ENCODE peak calls at places on chromosomes 5 and 9, in eight cellular contexts. One of them, this sample, is unnamed.

GRCh38 chr5:145587308-145588071 is 247.7 kb downstream of the PRELID2 start:
- DNase-seq in Panc1: peak; percentile 2
- DNase-seq in tibial artery: no peak
- DNase-seq in AG10803: peak; percentile 84
- DNase-seq in pancreas: peak; percentile 38
- DNase-seq in breast epithelium: no peak
- DNase-seq in BJ: peak; percentile 66
- DNase-seq in foreskin fibroblast: peak; percentile 85
- DNase-seq in this sample: no peak

GRCh38 chr5:98217138-98217537 is 556.3 kb upstream of the RGMB start:
- DNase-seq in Panc1: no peak
- DNase-seq in tibial artery: no peak
- DNase-seq in AG10803: no peak
- DNase-seq in pancreas: no peak
- DNase-seq in breast epithelium: no peak
- DNase-seq in BJ: no peak
- DNase-seq in foreskin fibroblast: peak; percentile 16
- DNase-seq in this sample: no peak

GRCh38 chr5:99034336-99034735 is 105.5 kb upstream of the CHD1 start:
- DNase-seq in Panc1: no peak
- DNase-seq in tibial artery: no peak
- DNase-seq in AG10803: no peak
- DNase-seq in pancreas: no peak
- DNase-seq in breast epithelium: no peak
- DNase-seq in BJ: no peak
- DNase-seq in foreskin fibroblast: peak; percentile 43
- DNase-seq in this sample: no peak

GRCh38 chr5:96080557-96080956 is 118.9 kb upstream of the ELL2 start:
- DNase-seq in Panc1: no peak
- DNase-seq in tibial artery: no peak
- DNase-seq in AG10803: peak; percentile 45
- DNase-seq in pancreas: no peak
- DNase-seq in breast epithelium: no peak
- DNase-seq in BJ: peak; percentile 26
- DNase-seq in foreskin fibroblast: peak; percentile 86
- DNase-seq in this sample: no peak

GRCh38 chr5:149497357-149497756 is 53.9 kb downstream of the CSNK1A1 start:
- DNase-seq in Panc1: no peak
- DNase-seq in tibial artery: no peak
- DNase-seq in AG10803: peak; percentile 96
- DNase-seq in pancreas: no peak
- DNase-seq in breast epithelium: no peak
- DNase-seq in BJ: peak; percentile 86
- DNase-seq in foreskin fibroblast: peak; percentile 79
- DNase-seq in this sample: no peak

GRCh38 chr9:38311382-38312270 is 80.9 kb upstream of the ALDH1B1 start:
- DNase-seq in Panc1: no peak
- DNase-seq in tibial artery: peak; percentile 77
- DNase-seq in AG10803: no peak
- DNase-seq in pancreas: no peak
- DNase-seq in breast epithelium: no peak
- DNase-seq in BJ: no peak
- DNase-seq in foreskin fibroblast: no peak
- DNase-seq in this sample: no peak

GRCh38 chr9:116985636-116986414 is 298.7 kb downstream of the TRIM32 start:
- DNase-seq in Panc1: no peak
- DNase-seq in tibial artery: no peak
- DNase-seq in AG10803: no peak
- DNase-seq in pancreas: no peak
- DNase-seq in breast epithelium: no peak
- DNase-seq in BJ: no peak
- DNase-seq in foreskin fibroblast: no peak
- DNase-seq in this sample: no peak

GRCh38 chr9:129481824-129482511 is 138.9 kb downstream of the C9orf50 start:
- DNase-seq in Panc1: no peak
- DNase-seq in tibial artery: peak; percentile 79
- DNase-seq in AG10803: peak; percentile 59
- DNase-seq in pancreas: peak; percentile 49
- DNase-seq in breast epithelium: no peak
- DNase-seq in BJ: no peak
- DNase-seq in foreskin fibroblast: peak; percentile 70
- DNase-seq in this sample: no peak

GRCh38 chr9:34392511-34392910 is 15.8 kb upstream of the MYORG start:
- DNase-seq in Panc1: no peak
- DNase-seq in tibial artery: no peak
- DNase-seq in AG10803: no peak
- DNase-seq in pancreas: no peak
- DNase-seq in breast epithelium: no peak
- DNase-seq in BJ: no peak
- DNase-seq in foreskin fibroblast: no peak
- DNase-seq in this sample: no peak

GRCh38 chr5:96752341-96753016 is 55.3 kb downstream of the ERAP1 start:
- DNase-seq in Panc1: peak; percentile 36
- DNase-seq in tibial artery: no peak
- DNase-seq in AG10803: peak; percentile 61
- DNase-seq in pancreas: peak; percentile 22
- DNase-seq in breast epithelium: no peak
- DNase-seq in BJ: peak; percentile 13
- DNase-seq in foreskin fibroblast: peak; percentile 73
- DNase-seq in this sample: peak; percentile 71

GRCh38 chr5:180791611-180792213 is 10.9 kb downstream of the MGAT1 start:
- DNase-seq in Panc1: no peak
- DNase-seq in tibial artery: no peak
- DNase-seq in AG10803: no peak
- DNase-seq in pancreas: no peak
- DNase-seq in breast epithelium: no peak
- DNase-seq in BJ: no peak
- DNase-seq in foreskin fibroblast: no peak
- DNase-seq in this sample: no peak

GRCh38 chr5:137753227-137753985 is 757 bp downstream of the HNRNPA0 start:
- DNase-seq in Panc1: no peak
- DNase-seq in tibial artery: peak; percentile 85
- DNase-seq in AG10803: no peak
- DNase-seq in pancreas: peak; percentile 47
- DNase-seq in breast epithelium: no peak
- DNase-seq in BJ: no peak
- DNase-seq in foreskin fibroblast: peak; percentile 33
- DNase-seq in this sample: peak; percentile 45

GRCh38 chr5:38069360-38069759 is 189.0 kb upstream of the EGFLAM start:
- DNase-seq in Panc1: no peak
- DNase-seq in tibial artery: no peak
- DNase-seq in AG10803: no peak
- DNase-seq in pancreas: peak; percentile 19
- DNase-seq in breast epithelium: no peak
- DNase-seq in BJ: no peak
- DNase-seq in foreskin fibroblast: peak; percentile 2
- DNase-seq in this sample: no peak
- H3K4me3 ChIP-seq in Panc1: no peak overlapping the region
- H3K4me3 ChIP-seq in tibial artery: no peak overlapping the region
- H3K4me3 ChIP-seq in AG10803: no peak overlapping the region
- H3K4me3 ChIP-seq in pancreas: no peak overlapping the region
- H3K4me3 ChIP-seq in breast epithelium: no peak overlapping the region
- H3K4me3 ChIP-seq in BJ: no peak overlapping the region
- H3K4me3 ChIP-seq in foreskin fibroblast: no peak overlapping the region
- H3K4me3 ChIP-seq in this sample: no peak overlapping the region

GRCh38 chr5:41637869-41638268 is 127.5 kb upstream of the PLCXD3 start:
- DNase-seq in Panc1: no peak
- DNase-seq in tibial artery: no peak
- DNase-seq in AG10803: no peak
- DNase-seq in pancreas: no peak
- DNase-seq in breast epithelium: no peak
- DNase-seq in BJ: no peak
- DNase-seq in foreskin fibroblast: peak; percentile 4
- DNase-seq in this sample: peak; percentile 2
- TF ChIP-seq CTCF in Panc1: peak; percentile 48
- TF ChIP-seq CTCF in tibial artery: no peak
- TF ChIP-seq CTCF in AG10803: peak; percentile 41
- TF ChIP-seq CTCF in pancreas: no peak
- TF ChIP-seq CTCF in breast epithelium: no peak
- TF ChIP-seq CTCF in BJ: peak; percentile 37
- TF ChIP-seq CTCF in foreskin fibroblast: peak; percentile 29
- TF ChIP-seq CTCF in this sample: peak; percentile 11

GRCh38 chr9:13568446-13568845 is 289.0 kb upstream of the MPDZ start:
- DNase-seq in Panc1: no peak
- DNase-seq in tibial artery: no peak
- DNase-seq in AG10803: no peak
- DNase-seq in pancreas: no peak
- DNase-seq in breast epithelium: no peak
- DNase-seq in BJ: no peak
- DNase-seq in foreskin fibroblast: peak; percentile 54
- DNase-seq in this sample: no peak
- H3K4me3 ChIP-seq in Panc1: peak overlapping the region; percentile 41
- H3K4me3 ChIP-seq in tibial artery: peak overlapping the region; percentile 39
- H3K4me3 ChIP-seq in AG10803: peak overlapping the region; percentile 43
- H3K4me3 ChIP-seq in pancreas: peak overlapping the region; percentile 23
- H3K4me3 ChIP-seq in breast epithelium: peak overlapping the region; percentile 16
- H3K4me3 ChIP-seq in BJ: no peak overlapping the region
- H3K4me3 ChIP-seq in foreskin fibroblast: peak overlapping the region; percentile 43
- H3K4me3 ChIP-seq in this sample: no peak overlapping the region

DNA sequence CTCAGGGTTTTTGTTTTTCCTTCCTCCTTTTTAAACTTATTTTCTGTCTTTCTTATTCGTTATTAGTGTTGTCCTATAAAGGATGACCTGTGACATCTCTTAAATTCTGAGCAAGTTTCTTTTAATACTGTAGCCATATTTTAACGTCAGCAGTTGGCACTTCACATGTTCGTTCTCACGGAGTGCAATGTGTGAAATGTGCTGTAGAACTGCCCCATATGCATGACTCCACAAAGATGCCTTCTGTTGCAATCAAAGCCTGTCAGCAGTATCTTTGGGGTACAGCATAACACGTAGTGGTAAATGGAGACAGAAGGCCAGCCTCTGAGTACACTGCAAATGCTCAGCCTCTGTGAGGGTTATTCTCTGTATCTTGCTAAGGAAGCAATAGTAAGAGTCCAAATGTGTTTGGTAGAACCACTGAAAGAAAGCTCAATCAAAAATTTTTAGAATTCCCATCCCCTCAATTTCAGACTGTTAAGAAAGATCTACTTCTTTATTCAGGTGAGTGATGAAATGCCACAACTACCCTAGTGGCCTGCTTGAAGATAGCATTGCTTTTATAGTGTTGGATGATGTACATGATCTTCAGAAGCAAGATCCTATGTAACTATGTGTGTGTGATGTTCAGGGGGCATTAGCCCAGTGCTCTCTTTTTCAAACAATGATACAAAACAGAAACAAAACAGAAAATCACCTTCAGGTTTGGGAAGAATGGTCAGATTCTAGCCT is 277.7 kb downstream of the TMEM167A start:
- DNase-seq in Panc1: no peak
- DNase-seq in tibial artery: no peak
- DNase-seq in AG10803: peak; percentile 21
- DNase-seq in pancreas: no peak
- DNase-seq in breast epithelium: no peak
- DNase-seq in BJ: no peak
- DNase-seq in foreskin fibroblast: peak; percentile 5
- DNase-seq in this sample: no peak
- TF ChIP-seq CTCF in Panc1: no peak
- TF ChIP-seq CTCF in tibial artery: no peak
- TF ChIP-seq CTCF in AG10803: no peak
- TF ChIP-seq CTCF in pancreas: no peak
- TF ChIP-seq CTCF in breast epithelium: no peak
- TF ChIP-seq CTCF in BJ: no peak
- TF ChIP-seq CTCF in foreskin fibroblast: no peak
- TF ChIP-seq CTCF in this sample: no peak

GRCh38 chr5:68182094-68182493 is 33.5 kb upstream of the PIK3R1 start:
- DNase-seq in Panc1: no peak
- DNase-seq in tibial artery: no peak
- DNase-seq in AG10803: no peak
- DNase-seq in pancreas: no peak
- DNase-seq in breast epithelium: no peak
- DNase-seq in BJ: no peak
- DNase-seq in foreskin fibroblast: no peak
- DNase-seq in this sample: no peak
- H3K4me3 ChIP-seq in Panc1: no peak overlapping the region
- H3K4me3 ChIP-seq in tibial artery: no peak overlapping the region
- H3K4me3 ChIP-seq in AG10803: no peak overlapping the region
- H3K4me3 ChIP-seq in pancreas: no peak overlapping the region
- H3K4me3 ChIP-seq in breast epithelium: no peak overlapping the region
- H3K4me3 ChIP-seq in BJ: no peak overlapping the region
- H3K4me3 ChIP-seq in foreskin fibroblast: no peak overlapping the region
- H3K4me3 ChIP-seq in this sample: no peak overlapping the region

DNA sequence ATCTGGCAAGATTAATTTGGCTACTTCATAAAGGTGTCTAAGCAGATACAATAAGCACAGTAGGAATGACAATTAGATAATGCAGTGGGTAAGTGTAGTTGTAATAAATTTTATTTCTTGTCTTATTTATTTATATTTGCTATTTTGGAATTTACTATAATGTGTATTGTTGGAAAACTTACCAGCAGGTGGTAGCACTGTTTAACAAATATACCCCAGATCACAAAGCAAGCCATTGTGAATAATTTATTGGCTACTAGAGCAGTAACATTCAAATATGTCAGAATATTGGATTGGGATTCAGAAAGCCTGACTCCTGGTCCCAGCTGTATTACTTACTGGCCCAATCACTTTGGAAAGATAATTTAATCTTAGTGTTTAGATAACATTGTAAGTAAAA is 78.0 kb downstream of the ISOC1 start:
- DNase-seq in Panc1: no peak
- DNase-seq in tibial artery: no peak
- DNase-seq in AG10803: no peak
- DNase-seq in pancreas: no peak
- DNase-seq in breast epithelium: no peak
- DNase-seq in BJ: no peak
- DNase-seq in foreskin fibroblast: peak; percentile 45
- DNase-seq in this sample: no peak
- TF ChIP-seq CTCF in Panc1: peak; percentile 11
- TF ChIP-seq CTCF in tibial artery: no peak
- TF ChIP-seq CTCF in AG10803: no peak
- TF ChIP-seq CTCF in pancreas: no peak
- TF ChIP-seq CTCF in breast epithelium: no peak
- TF ChIP-seq CTCF in BJ: no peak
- TF ChIP-seq CTCF in foreskin fibroblast: no peak
- TF ChIP-seq CTCF in this sample: no peak

GRCh38 chr5:172189693-172190296 is 1.8 kb upstream of the STK10 start:
- DNase-seq in Panc1: no peak
- DNase-seq in tibial artery: no peak
- DNase-seq in AG10803: no peak
- DNase-seq in pancreas: no peak
- DNase-seq in breast epithelium: no peak
- DNase-seq in BJ: no peak
- DNase-seq in foreskin fibroblast: no peak
- DNase-seq in this sample: no peak
- H3K4me3 ChIP-seq in Panc1: peak overlapping the region; percentile 94
- H3K4me3 ChIP-seq in tibial artery: no peak overlapping the region
- H3K4me3 ChIP-seq in AG10803: no peak overlapping the region
- H3K4me3 ChIP-seq in pancreas: no peak overlapping the region
- H3K4me3 ChIP-seq in breast epithelium: no peak overlapping the region
- H3K4me3 ChIP-seq in BJ: no peak overlapping the region
- H3K4me3 ChIP-seq in foreskin fibroblast: no peak overlapping the region
- H3K4me3 ChIP-seq in this sample: no peak overlapping the region

DNA sequence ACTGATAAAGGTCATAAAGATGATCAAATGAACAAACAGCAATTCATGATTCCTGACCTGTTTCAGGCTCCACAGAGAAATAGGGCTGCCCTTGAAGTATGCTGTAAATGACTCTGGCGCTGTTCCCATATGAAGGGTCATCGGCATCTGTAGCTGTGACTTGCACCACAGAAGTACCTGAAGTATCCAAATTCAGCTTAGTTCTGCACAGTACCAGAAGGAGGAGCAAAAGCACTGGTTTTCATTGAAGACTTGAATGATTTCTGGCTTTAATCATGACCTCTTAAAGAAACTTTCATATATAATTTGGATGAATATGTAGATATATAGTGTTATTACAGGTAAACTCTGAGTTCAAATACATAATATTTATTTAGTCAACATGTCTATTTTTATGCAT is 109.1 kb downstream of the CDH10 start:
- DNase-seq in Panc1: no peak
- DNase-seq in tibial artery: no peak
- DNase-seq in AG10803: no peak
- DNase-seq in pancreas: no peak
- DNase-seq in breast epithelium: no peak
- DNase-seq in BJ: no peak
- DNase-seq in foreskin fibroblast: no peak
- DNase-seq in this sample: no peak
- TF ChIP-seq CTCF in Panc1: no peak
- TF ChIP-seq CTCF in tibial artery: no peak
- TF ChIP-seq CTCF in AG10803: no peak
- TF ChIP-seq CTCF in pancreas: no peak
- TF ChIP-seq CTCF in breast epithelium: no peak
- TF ChIP-seq CTCF in BJ: no peak
- TF ChIP-seq CTCF in foreskin fibroblast: no peak
- TF ChIP-seq CTCF in this sample: no peak

This sample was measured in GM12865.